ENCODE peak calls at places on chromosomes 12 and 14, in five cellular contexts. S is posterior cingulate gyrus; G is stimulated activated CD4-positive, alpha-beta T cell treated with anti-CD3 and anti-CD28 coated beads, Interleukin-12 subunit alpha, Interleukin-12 subunit beta, amount 100 ng/mL, for 4 hours; Y is mesendoderm; Z is GM19239. P is an unnamed sample.

GRCh38 chr14:77000340-77001235 is 27.9 kb downstream of the IRF2BPL start:
- DNase-seq in S (peak; percentile 49), G (no peak), Y (no peak), Z (no peak), P (peak; percentile 27)

GRCh38 chr14:90649096-90649495 is 167.1 kb downstream of the TTC7B start:
- DNase-seq in S (no peak), G (no peak), Y (no peak), Z (no peak), P (no peak)

GRCh38 chr12:75549989-75550388 is 38.6 kb upstream of the KRR1 start:
- DNase-seq in S (no peak), G (no peak), Y (no peak), Z (no peak), P (no peak)

GRCh38 chr12:53623526-53623925 is 2.7 kb downstream of the ATF7 start:
- DNase-seq in S (no peak), G (no peak), Y (no peak), Z (no peak), P (no peak)

GRCh38 chr14:64246688-64247087 is 47.5 kb downstream of the ESR2 start:
- DNase-seq in S (no peak), G (no peak), Y (no peak), Z (no peak), P (no peak)

GRCh38 chr14:42113358-42114070 is 506.8 kb downstream of the LRFN5 start:
- DNase-seq in S (no peak), G (no peak), Y (no peak), Z (no peak), P (no peak)

GRCh38 chr12:118125743-118126118 is 10.2 kb upstream of the PEBP1 start:
- DNase-seq in S (no peak), G (no peak), Y (no peak), Z (no peak), P (no peak)

GRCh38 chr12:68579254-68579653 is 31.4 kb upstream of the RAP1B start:
- DNase-seq in S (no peak), G (no peak), Y (no peak), Z (no peak), P (no peak)

GRCh38 chr12:124371366-124371765 is 76.5 kb downstream of the RFLNA start:
- DNase-seq in S (no peak), G (no peak), Y (no peak), Z (no peak), P (no peak)

GRCh38 chr14:73295198-73295796 is 58.0 kb downstream of the PAPLN start:
- DNase-seq in S (no peak), G (no peak), Y (peak; percentile 41), Z (no peak), P (peak; percentile 56)

GRCh38 chr12:107184359-107184980 is 91.1 kb upstream of the CRY1 start:
- DNase-seq in S (no peak), G (no peak), Y (no peak), Z (no peak), P (no peak)

GRCh38 chr12:108629156-108629555 is 4.5 kb downstream of the SELPLG start:
- DNase-seq in S (no peak), G (no peak), Y (no peak), Z (no peak), P (no peak)

GRCh38 chr14:82080319-82080718 is 546.7 kb upstream of the SEL1L start:
- DNase-seq in S (no peak), G (no peak), Y (no peak), Z (no peak), P (no peak)

GRCh38 chr14:49363926-49364751 is 222.0 kb downstream of the RPS29 start:
- DNase-seq in S (no peak), G (no peak), Y (peak; percentile 78), Z (no peak), P (no peak)

GRCh38 chr12:26251600-26251999 is 56.2 kb downstream of the SSPN start:
- DNase-seq in S (no peak), G (no peak), Y (no peak), Z (no peak), P (no peak)

GRCh38 chr14:61519106-61519505 is 176.2 kb upstream of the HIF1A start:
- DNase-seq in S (no peak), G (no peak), Y (no peak), Z (no peak), P (no peak)